ENCODE peak calls at places on chromosome 17, in ten cellular contexts. C is stimulated activated CD4-positive, alpha-beta T cell treated with anti-CD3 and anti-CD28 coated beads, TNF-alpha, amount 100 ng/mL, for 24 hours; W is stimulated activated CD8-positive, alpha-beta memory T cell treated with anti-CD3 and anti-CD28 coated beads, Interleukin-15, amount 100 ng/mL, for 24 hours; U is Daoy; Q is AG08396; T is brain microvascular endothelial cell; Z is skeletal muscle cell; P is NCI-H1930; L is fibroblast of villous mesenchyme; R is HS-5. E is an unnamed sample.

GRCh38 chr17:14737984-14738651 is 437.2 kb downstream of the HS3ST3B1 start:
- DNase-seq in C (no peak), P (no peak), Q (peak), U (peak), W (no peak), Z (peak), T (peak), R (peak), L (peak), E (peak)

GRCh38 chr17:19306160-19307111 is 56.1 kb downstream of the B9D1 start:
- DNase-seq in L (no peak), T (no peak), Q (no peak), U (peak), Z (no peak), R (no peak), P (no peak), C (no peak), W (no peak), E (no peak)

GRCh38 chr17:17076066-17076465 is 33.8 kb downstream of the MPRIP start:
- DNase-seq in C (no peak), T (no peak), P (no peak), Z (no peak), U (no peak), Q (no peak), R (no peak), L (no peak), W (no peak), E (no peak)

GRCh38 chr17:31299624-31300023 is 2.6 kb upstream of the OMG start:
- DNase-seq in U (no peak), Z (no peak), R (no peak), W (no peak), L (no peak), C (no peak), P (no peak), T (no peak), Q (no peak), E (no peak)

GRCh38 chr17:6539871-6540270 is 16.5 kb downstream of the PITPNM3 start:
- DNase-seq in L (no peak), T (no peak), Z (no peak), Q (no peak), C (no peak), U (no peak), P (no peak), W (no peak), R (no peak), E (no peak)

GRCh38 chr17:59756236-59756818 is 48.9 kb downstream of the VMP1 start:
- DNase-seq in L (peak), C (no peak), P (no peak), R (peak), W (no peak), Z (no peak), T (peak), U (peak), Q (no peak), E (peak)

GRCh38 chr17:30458371-30458770 is 18.8 kb upstream of the GOSR1 start:
- DNase-seq in C (no peak), Q (no peak), U (no peak), Z (no peak), L (no peak), T (no peak), R (no peak), W (no peak), P (no peak), E (no peak)

GRCh38 chr17:76296889-76297288 is 11.2 kb downstream of the QRICH2 start:
- DNase-seq in C (no peak), Z (no peak), U (no peak), Q (no peak), P (no peak), T (no peak), L (no peak), R (no peak), W (no peak), E (no peak)

GRCh38 chr17:64085650-64086005 is 44.3 kb downstream of the ERN1 start:
- DNase-seq in L (no peak), W (no peak), Z (no peak), C (no peak), P (no peak), T (no peak), U (no peak), Q (no peak), R (no peak), E (no peak)

GRCh38 chr17:5527647-5528250 is 41.4 kb downstream of the MIS12 start:
- DNase-seq in Q (no peak), T (no peak), R (no peak), C (no peak), P (no peak), U (no peak), L (no peak), W (no peak), Z (no peak), E (no peak)

GRCh38 chr17:73255671-73256181 is 6.0 kb downstream of the CPSF4L start:
- DNase-seq in P (peak), W (no peak), C (peak), T (peak), Q (peak), L (peak), R (no peak), U (peak), Z (no peak), E (no peak)

GRCh38 chr17:50149425-50150353 is 788 bp downstream of the PPP1R9B start:
- DNase-seq in L (peak), T (no peak), R (no peak), C (no peak), U (peak), Q (peak), Z (no peak), P (peak), W (no peak), E (no peak)

GRCh38 chr17:1511290-1511689 is 5.1 kb downstream of the INPP5K start:
- DNase-seq in C (no peak), R (no peak), P (no peak), Q (no peak), L (peak), U (peak), W (no peak), T (no peak), Z (no peak), E (no peak)

GRCh38 chr17:61498042-61498441 is 45.8 kb downstream of the TBX4 start:
- DNase-seq in Z (no peak), W (no peak), C (no peak), P (no peak), U (no peak), T (no peak), Q (no peak), L (no peak), R (no peak), E (no peak)

GRCh38 chr17:76686538-76687277 is 24.1 kb downstream of the MXRA7 start:
- DNase-seq in L (no peak), W (no peak), Z (no peak), Q (no peak), R (no peak), P (no peak), C (no peak), T (no peak), U (no peak), E (no peak)

GRCh38 chr17:9287301-9287700 is 266.0 kb downstream of the NTN1 start:
- DNase-seq in R (no peak), P (no peak), Q (no peak), W (no peak), L (no peak), U (no peak), C (no peak), T (no peak), Z (no peak), E (no peak)

GRCh38 chr17:147796-148740 is 10.7 kb downstream of the SCGB1C2 start:
- DNase-seq in P (no peak), R (no peak), Z (no peak), T (no peak), W (no peak), L (no peak), Q (no peak), U (no peak), C (no peak), E (no peak)

GRCh38 chr17:20153231-20153630 is 144.1 kb downstream of the SPECC1 start:
- DNase-seq in R (no peak), C (no peak), T (no peak), Z (no peak), Q (no peak), P (no peak), U (no peak), W (no peak), L (no peak), E (no peak)

GRCh38 chr17:81049973-81050551 is 15.1 kb downstream of the BAIAP2 start:
- DNase-seq in Q (no peak), R (no peak), C (no peak), U (peak), T (peak), P (no peak), W (no peak), L (no peak), Z (no peak), E (peak)

E was measured in epithelial cell of prostate.